ENCODE peak calls at places on chromosomes 3 and 15, in four cellular contexts. T is sigmoid colon, J is spleen, E is HCT116. F is an unnamed sample.

GRCh38 chr3:13853256-13853977 is 26.5 kb downstream of the WNT7A start:
- DNase-seq in T (no peak), J (peak; percentile 64), E (no peak), F (no peak)

GRCh38 chr3:81723732-81724313 is 37.6 kb downstream of the GBE1 start:
- DNase-seq in T (no peak), J (no peak), E (no peak), F (no peak)

GRCh38 chr3:13798401-13798800 is 81.5 kb downstream of the WNT7A start:
- DNase-seq in T (no peak), J (no peak), E (no peak), F (no peak)

GRCh38 chr3:110743202-110743601 is 328.4 kb upstream of the NECTIN3 start:
- DNase-seq in T (no peak), J (no peak), E (no peak), F (no peak)

GRCh38 chr3:123489400-123490004 is 40.6 kb upstream of the ADCY5 start:
- DNase-seq in T (peak; percentile 85), J (no peak), E (peak; percentile 29), F (no peak)

GRCh38 chr15:62958528-62958927 is 84.0 kb upstream of the TPM1 start:
- DNase-seq in T (peak; percentile 72), J (no peak), E (no peak), F (no peak)

GRCh38 chr3:49775538-49775937 is 10.8 kb downstream of the IP6K1 start:
- DNase-seq in T (peak; percentile 77), J (no peak), E (no peak), F (no peak)

GRCh38 chr3:136545664-136546266 is 206.4 kb downstream of the STAG1 start:
- DNase-seq in T (no peak), J (no peak), E (no peak), F (no peak)

GRCh38 chr3:100087203-100087602 is 27.1 kb downstream of the FILIP1L start:
- DNase-seq in T (no peak), J (no peak), E (no peak), F (no peak)

GRCh38 chr3:136350132-136350531 is 100.0 kb downstream of the PCCB start:
- DNase-seq in T (peak; percentile 73), J (no peak), E (no peak), F (no peak)

GRCh38 chr3:186108106-186108940 is 566 bp downstream of the ETV5 start:
- DNase-seq in T (peak; percentile 72), J (peak; percentile 90), E (peak; percentile 33), F (no peak)

GRCh38 chr3:82000773-82001172 is 239.3 kb upstream of the GBE1 start:
- DNase-seq in T (no peak), J (no peak), E (no peak), F (no peak)

GRCh38 chr3:46296826-46297225 is 54.6 kb downstream of the CCR3 start:
- DNase-seq in T (no peak), J (no peak), E (no peak), F (no peak)

GRCh38 chr15:67801142-67801541 is 24.2 kb upstream of the SKOR1 start:
- DNase-seq in T (no peak), J (peak; percentile 16), E (no peak), F (peak; percentile 65)

GRCh38 chr15:67805008-67805681 is 20.2 kb upstream of the SKOR1 start:
- DNase-seq in T (no peak), J (peak; percentile 63), E (no peak), F (no peak)

GRCh38 chr15:67803996-67804843 is 21.1 kb upstream of the SKOR1 start:
- DNase-seq in T (no peak), J (peak; percentile 67), E (no peak), F (no peak)

GRCh38 chr15:67801926-67802914 is 23.1 kb upstream of the SKOR1 start:
- DNase-seq in T (no peak), J (peak; percentile 47), E (no peak), F (no peak)

GRCh38 chr15:67803299-67803698 is 22.0 kb upstream of the SKOR1 start:
- DNase-seq in T (no peak), J (peak; percentile 37), E (no peak), F (no peak)
- H3K4me1 ChIP-seq in T (no peaks in the 10 kb centered on the region), J (no peaks in the 10 kb centered on the region), E (no peaks in the 10 kb centered on the region), F (no peaks in the 10 kb centered on the region)

GRCh38 chr15:39502048-39502447 is 78.8 kb upstream of the THBS1 start:
- DNase-seq in T (no peak), J (no peak), E (no peak), F (no peak)

GRCh38 chr15:39501366-39501765 is 79.5 kb upstream of the THBS1 start:
- DNase-seq in T (no peak), J (no peak), E (no peak), F (no peak)

GRCh38 chr15:39504812-39505211 is 76.1 kb upstream of the THBS1 start:
- DNase-seq in T (no peak), J (no peak), E (no peak), F (no peak)

GRCh38 chr15:39503526-39503925 is 77.4 kb upstream of the THBS1 start:
- DNase-seq in T (no peak), J (no peak), E (no peak), F (no peak)

GRCh38 chr15:39502616-39503195 is 78.2 kb upstream of the THBS1 start:
- DNase-seq in T (no peak), J (no peak), E (no peak), F (no peak)
- TF ChIP-seq POLR2AphosphoS5 in T (no peak), J (no peak), E (no peak), F (no peak)

GRCh38 chr3:107240183-107241091 is 136.8 kb upstream of the CCDC54 start:
- DNase-seq in T (peak; percentile 87), J (peak; percentile 93), E (peak; percentile 47), F (no peak)
- TF ChIP-seq POLR2A in T (peak; percentile 35), J (peak; percentile 15), E (peak; percentile 35), F (peak; percentile 35)

DNA sequence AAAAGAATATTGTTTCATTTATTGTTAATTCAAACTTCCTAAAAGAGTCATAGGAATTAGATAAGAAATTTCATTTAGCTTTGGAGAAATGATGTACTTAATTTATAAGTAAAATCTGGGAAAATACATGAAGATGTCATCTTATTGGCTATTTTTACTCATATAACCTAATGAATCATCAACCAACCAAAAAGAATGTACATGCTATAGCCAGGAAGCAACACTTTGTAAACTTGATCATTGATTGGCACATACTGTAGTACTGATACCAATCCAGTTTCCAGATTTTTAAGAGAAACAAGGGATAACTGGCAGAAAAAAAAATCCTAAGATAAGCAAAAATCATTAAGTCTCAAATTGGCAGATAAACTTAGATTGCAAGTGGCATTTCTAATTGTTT is 207.9 kb upstream of the CDIN1 start:
- DNase-seq in T (no peak), J (no peak), E (peak; percentile 18), F (no peak)
- H3K4me1 ChIP-seq in T (no peaks in the 10 kb centered on the region), J (no peaks in the 10 kb centered on the region), E (peaks cover 57% of the 10 kb centered on the region), F (no peaks in the 10 kb centered on the region)

GRCh38 chr3:174321549-174321948 is 537.6 kb upstream of the NAALADL2 start:
- DNase-seq in T (no peak), J (no peak), E (no peak), F (no peak)

GRCh38 chr3:174322789-174323188 is 536.3 kb upstream of the NAALADL2 start:
- DNase-seq in T (no peak), J (no peak), E (no peak), F (no peak)

GRCh38 chr3:174317005-174317404 is 542.1 kb upstream of the NAALADL2 start:
- DNase-seq in T (no peak), J (no peak), E (no peak), F (no peak)

DNA sequence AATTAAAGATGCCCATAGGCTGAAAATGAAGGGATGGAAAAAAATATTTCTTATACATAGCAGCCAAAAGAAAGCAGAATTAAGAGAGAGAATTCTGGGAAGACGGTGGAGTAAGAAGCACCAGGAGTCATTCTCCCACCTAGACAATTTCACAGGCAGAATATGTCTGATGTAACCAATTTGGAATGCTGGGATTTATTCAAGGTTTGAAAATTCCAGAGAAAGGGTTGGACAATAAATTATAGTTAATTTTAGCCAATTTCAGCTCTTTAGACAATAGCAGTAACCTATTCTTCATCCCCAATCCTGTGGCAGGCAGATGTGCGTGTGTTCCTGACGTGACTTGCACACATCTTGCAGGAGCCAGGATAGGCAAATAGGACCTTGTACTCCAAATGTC is 541.0 kb upstream of the NAALADL2 start:
- DNase-seq in T (no peak), J (no peak), E (no peak), F (no peak)
- TF ChIP-seq POLR2AphosphoS5 in T (no peak), J (no peak), E (no peak), F (no peak)

DNA sequence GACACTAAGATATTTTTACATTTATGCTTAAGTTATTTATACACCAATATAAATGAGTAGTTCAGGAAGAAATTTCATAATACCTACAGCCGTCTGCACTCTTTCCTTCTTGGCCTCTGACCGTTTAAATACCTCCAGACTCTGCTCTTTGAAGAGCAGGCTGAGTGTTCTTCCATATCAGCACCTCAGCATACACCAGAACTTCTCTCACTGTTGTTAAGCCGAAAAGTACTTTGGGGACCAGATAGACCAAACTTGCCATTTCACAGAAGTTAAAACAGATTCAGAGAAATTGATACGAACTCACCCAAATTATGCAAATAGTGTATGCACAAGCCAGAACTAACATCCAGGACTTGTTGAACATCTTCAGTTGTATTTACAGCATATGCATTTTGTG is 24.3 kb downstream of the CGGBP1 start:
- DNase-seq in T (no peak), J (no peak), E (no peak), F (no peak)
- TF ChIP-seq POLR2A in T (no peak), J (no peak), E (no peak), F (no peak)

GRCh38 chr15:71889385-71889784 is 79.0 kb downstream of the NR2E3 start:
- DNase-seq in T (no peak), J (no peak), E (no peak), F (no peak)

GRCh38 chr15:71880276-71880675 is 69.9 kb downstream of the NR2E3 start:
- DNase-seq in T (no peak), J (no peak), E (no peak), F (no peak)

GRCh38 chr15:71885390-71885789 is 75.0 kb downstream of the NR2E3 start:
- DNase-seq in T (no peak), J (no peak), E (no peak), F (no peak)

GRCh38 chr15:71888797-71889196 is 78.4 kb downstream of the NR2E3 start:
- DNase-seq in T (no peak), J (no peak), E (no peak), F (no peak)

DNA sequence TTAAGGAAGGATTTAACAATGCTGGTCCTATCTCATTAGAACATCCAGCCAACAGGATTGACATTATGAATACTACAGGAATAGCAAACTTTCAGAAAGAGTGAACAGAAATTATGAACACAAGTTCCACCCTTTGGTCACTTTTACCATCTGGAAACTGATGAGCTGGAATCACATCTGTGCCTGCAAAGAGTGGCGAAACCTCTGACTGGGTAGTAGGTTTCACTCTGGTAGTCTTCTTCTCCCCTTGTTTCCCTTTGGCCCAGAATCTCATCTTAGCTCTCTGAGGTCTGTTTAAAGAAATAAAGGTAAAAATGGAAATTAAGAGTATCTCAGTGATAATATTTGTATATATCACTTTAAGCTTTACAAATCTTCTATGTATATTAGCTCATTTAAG is 73.1 kb downstream of the NR2E3 start:
- DNase-seq in T (no peak), J (no peak), E (no peak), F (no peak)
- H3K4me1 ChIP-seq in T (no peaks in the 10 kb centered on the region), J (no peaks in the 10 kb centered on the region), E (no peaks in the 10 kb centered on the region), F (no peaks in the 10 kb centered on the region)